ENCODE peak calls at places on chromosomes 1 and 21, in nine cellular contexts. O is ELF-1; P is right cardiac atrium; S is stimulated activated CD4-positive, alpha-beta T cell treated with anti-CD3 and anti-CD28 coated beads, Interleukin-4, amount 100 ng/mL, for 1 hour; U is pons; H is gastrocnemius medialis; R is RCC 7860; C is posterior vena cava; E is NCI-H748 treated with DMSO at 0.1 percent for 48 hours. M is an unnamed sample.

GRCh38 chr1:25494952-25495351 is 48.5 kb upstream of the LDLRAP1 start:
- DNase-seq in O (no peak), P (no peak), S (no peak), U (no peak), H (no peak), R (no peak), C (no peak), E (no peak), M (no peak)

GRCh38 chr1:201752333-201752732 is 76.6 kb upstream of the IPO9 start:
- DNase-seq in O (no peak), P (no peak), S (no peak), U (no peak), H (no peak), R (no peak), C (no peak), E (no peak), M (no peak)

GRCh38 chr1:228154685-228155571 is 5.2 kb downstream of the GJC2 start:
- DNase-seq in O (no peak), P (peak; percentile 7), S (peak; percentile 50), U (no peak), H (no peak), R (no peak), C (peak; percentile 72), E (no peak), M (no peak)

GRCh38 chr21:29436143-29436542 is 137.4 kb downstream of the BACH1 start:
- DNase-seq in O (no peak), P (peak; percentile 23), S (peak; percentile 42), U (no peak), H (no peak), R (no peak), C (no peak), E (no peak), M (no peak)

GRCh38 chr1:41713557-41714327 is 205.0 kb downstream of the HIVEP3 start:
- DNase-seq in O (peak; percentile 26), P (no peak), S (no peak), U (no peak), H (no peak), R (peak; percentile 83), C (peak; percentile 38), E (no peak), M (no peak)

GRCh38 chr1:202852163-202852904 is 36.6 kb downstream of the RABIF start:
- DNase-seq in O (peak; percentile 84), P (peak; percentile 24), S (peak; percentile 28), U (no peak), H (no peak), R (no peak), C (no peak), E (no peak), M (peak; percentile 79)

GRCh38 chr1:47317841-47318240 is 3.9 kb upstream of the STIL start:
- DNase-seq in O (peak; percentile 73), P (no peak), S (no peak), U (no peak), H (no peak), R (peak; percentile 18), C (no peak), E (no peak), M (no peak)

GRCh38 chr1:201408815-201409200 is 9.7 kb upstream of the LAD1 start:
- DNase-seq in O (no peak), P (no peak), S (no peak), U (no peak), H (no peak), R (no peak), C (no peak), E (no peak), M (no peak)

GRCh38 chr21:45262616-45263015 is 25.1 kb downstream of the POFUT2 start:
- DNase-seq in O (peak; percentile 2), P (peak; percentile 6), S (no peak), U (no peak), H (no peak), R (no peak), C (no peak), E (no peak), M (peak; percentile 15)

GRCh38 chr1:240619901-240620621 is 8.1 kb upstream of the GREM2 start:
- DNase-seq in O (peak; percentile 4), P (no peak), S (no peak), U (no peak), H (no peak), R (no peak), C (no peak), E (no peak), M (no peak)

GRCh38 chr1:208858738-208859137 is 614.6 kb upstream of the PLXNA2 start:
- DNase-seq in O (no peak), P (no peak), S (no peak), U (no peak), H (no peak), R (no peak), C (no peak), E (no peak), M (no peak)

GRCh38 chr1:73911849-73912248 is 286.1 kb downstream of the LRRIQ3 start:
- DNase-seq in O (no peak), P (no peak), S (no peak), U (no peak), H (no peak), R (no peak), C (no peak), E (no peak), M (no peak)

GRCh38 chr1:177948336-177948972 is 21.4 kb downstream of the SEC16B start:
- DNase-seq in O (peak; percentile 79), P (peak; percentile 35), S (peak; percentile 3), U (peak; percentile 87), H (peak; percentile 25), R (peak; percentile 50), C (no peak), E (peak; percentile 45), M (peak; percentile 71)

GRCh38 chr21:17427157-17427556 is 85.7 kb upstream of the CXADR start:
- DNase-seq in O (no peak), P (no peak), S (no peak), U (peak; percentile 98), H (no peak), R (no peak), C (no peak), E (no peak), M (no peak)

GRCh38 chr1:116465845-116466685 is 93.0 kb downstream of the ATP1A1 start:
- DNase-seq in O (peak; percentile 71), P (no peak), S (no peak), U (no peak), H (no peak), R (no peak), C (no peak), E (no peak), M (no peak)

GRCh38 chr1:32801096-32801713 is 16.0 kb downstream of the YARS1 start:
- DNase-seq in O (no peak), P (no peak), S (peak; percentile 19), U (no peak), H (no peak), R (peak; percentile 62), C (no peak), E (no peak), M (no peak)

M was measured in H9.